ENCODE peak calls at places on chromosomes 7 and 10, in six cellular contexts. Z is activated B cell treated with CpG ODN at 0.5 μM for 24 hours, M is progenitor cell of endocrine pancreas, V is colonic mucosa, B is body of pancreas, X is OCI-LY7. C is an unnamed sample.

GRCh38 chr10:11140963-11141362 is 123.3 kb downstream of the CELF2 start:
- DNase-seq in Z (no peak), M (no peak), V (no peak), B (no peak), X (no peak), C (no peak)

GRCh38 chr10:11547111-11547625 is 64.3 kb downstream of the USP6NL start:
- DNase-seq in Z (no peak), M (no peak), V (no peak), B (no peak), X (no peak), C (no peak)

GRCh38 chr7:101995121-101995520 is 177.7 kb downstream of the CUX1 start:
- DNase-seq in Z (no peak), M (no peak), V (no peak), B (no peak), X (peak), C (no peak)

GRCh38 chr7:45874408-45875131 is 1.7 kb upstream of the CCDC201 start:
- DNase-seq in Z (no peak), M (no peak), V (no peak), B (no peak), X (no peak), C (no peak)

GRCh38 chr10:30346135-30346534 is 2.9 kb downstream of the MTPAP start:
- DNase-seq in Z (no peak), M (no peak), V (no peak), B (no peak), X (no peak), C (no peak)

GRCh38 chr10:99809931-99810615 is 27.6 kb downstream of the ABCC2 start:
- DNase-seq in Z (no peak), M (no peak), V (no peak), B (peak), X (no peak), C (no peak)

GRCh38 chr10:71241114-71241898 is 28.9 kb downstream of the UNC5B start:
- DNase-seq in Z (no peak), M (no peak), V (no peak), B (peak), X (no peak), C (no peak)

GRCh38 chr10:48608279-48608681 is 3.4 kb upstream of the ARHGAP22 start:
- DNase-seq in Z (no peak), M (peak), V (peak), B (peak), X (peak), C (peak)

GRCh38 chr10:7872041-7872442 is 53.7 kb downstream of the TAF3 start:
- DNase-seq in Z (no peak), M (no peak), V (no peak), B (no peak), X (peak), C (peak)

GRCh38 chr7:4525884-4526283 is 156.2 kb upstream of the FOXK1 start:
- DNase-seq in Z (no peak), M (no peak), V (no peak), B (no peak), X (no peak), C (no peak)

GRCh38 chr10:104906112-104906511 is 265.0 kb downstream of the SORCS3 start:
- DNase-seq in Z (no peak), M (no peak), V (no peak), B (no peak), X (no peak), C (no peak)

GRCh38 chr7:132228240-132228639 is 348.0 kb downstream of the PLXNA4 start:
- DNase-seq in Z (no peak), M (no peak), V (no peak), B (no peak), X (no peak), C (no peak)

GRCh38 chr7:25995216-25995615 is 156.8 kb upstream of the NFE2L3 start:
- DNase-seq in Z (no peak), M (no peak), V (no peak), B (peak), X (no peak), C (no peak)

GRCh38 chr10:14466256-14466655 is 135.5 kb upstream of the FRMD4A start:
- DNase-seq in Z (no peak), M (no peak), V (no peak), B (no peak), X (no peak), C (no peak)

GRCh38 chr7:1931248-1931950 is 261.3 kb downstream of the ELFN1 start:
- DNase-seq in Z (no peak), M (no peak), V (no peak), B (no peak), X (no peak), C (no peak)

GRCh38 chr10:3310016-3310415 is 137.4 kb upstream of the PITRM1 start:
- DNase-seq in Z (no peak), M (no peak), V (no peak), B (no peak), X (no peak), C (no peak)

GRCh38 chr7:80630611-80631010 is 7.8 kb upstream of the CD36 start:
- DNase-seq in Z (no peak), M (no peak), V (no peak), B (no peak), X (no peak), C (no peak)

DNA sequence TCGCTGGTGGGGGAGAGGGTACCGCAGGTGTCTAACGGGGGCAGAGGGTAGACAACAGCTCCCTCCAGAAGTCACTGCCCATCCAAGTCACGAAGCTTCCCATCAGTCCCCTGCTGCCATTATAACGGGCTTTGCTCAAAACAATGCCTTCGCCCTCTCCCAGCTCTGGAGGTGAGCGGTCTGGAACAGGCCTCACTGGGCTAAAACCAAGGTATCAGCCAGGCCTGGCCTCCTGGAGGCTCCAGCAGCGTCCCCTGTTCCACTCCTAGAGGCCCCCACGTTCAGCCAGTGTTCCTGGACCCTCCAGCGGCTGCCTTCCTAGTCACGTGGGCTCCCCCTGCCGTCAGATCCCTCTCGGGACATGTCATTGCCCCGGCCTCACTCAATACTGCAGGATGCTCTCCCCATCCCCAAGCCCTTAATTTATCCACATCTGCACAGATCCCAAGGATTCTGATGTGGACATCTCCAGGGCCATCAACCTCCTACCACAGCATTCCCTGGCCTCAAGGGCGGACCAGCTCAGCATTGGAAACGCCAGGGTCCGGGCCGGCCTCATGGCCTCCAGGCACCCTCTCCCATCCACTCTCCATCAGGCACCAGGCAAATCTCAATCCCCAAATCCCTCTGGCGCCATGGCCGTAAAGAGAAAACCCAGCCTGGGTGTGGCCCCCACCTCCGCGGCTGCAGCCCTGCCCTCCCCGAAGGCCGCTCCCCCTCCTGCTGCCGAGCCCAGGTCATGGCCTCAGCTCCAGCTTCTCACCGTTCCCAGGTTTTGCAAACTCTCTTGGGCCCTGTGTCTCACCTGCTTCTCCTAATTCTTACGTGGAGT is 104.1 kb upstream of the FAM20C start:
- DNase-seq in Z (no peak), M (no peak), V (no peak), B (no peak), X (no peak), C (no peak)
- TF ChIP-seq CTCF in Z (no peak), M (peak), V (no peak), B (no peak), X (peak), C (no peak)

GRCh38 chr7:158829021-158829341 is 328 bp downstream of the ESYT2 start:
- DNase-seq in Z (no peak), M (peak), V (peak), B (peak), X (peak), C (peak)
- TF ChIP-seq CTCF in Z (no peak), M (no peak), V (no peak), B (no peak), X (peak), C (no peak)

DNA sequence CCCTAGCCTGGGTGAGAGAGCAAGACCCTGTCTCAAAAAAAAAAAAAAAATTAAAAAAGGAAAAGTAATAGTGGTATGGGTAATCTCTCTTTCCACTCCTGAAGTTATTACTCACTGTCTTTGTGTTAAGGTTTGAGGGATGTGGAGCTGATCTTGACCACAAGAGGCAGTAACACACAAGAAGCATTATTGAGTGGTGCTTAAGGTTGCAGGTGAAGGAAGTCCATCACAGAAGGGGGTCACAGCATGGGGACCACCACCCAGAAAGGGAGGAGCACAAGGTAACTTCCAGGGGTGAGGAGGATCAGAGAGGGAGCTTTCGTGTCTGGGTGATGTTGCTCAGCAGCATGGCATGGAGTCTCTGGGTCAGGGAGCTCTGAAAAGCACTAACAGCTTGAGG is 100.2 kb upstream of the DNAJC1 start:
- DNase-seq in Z (no peak), M (no peak), V (no peak), B (no peak), X (peak), C (peak)
- TF ChIP-seq CTCF in Z (no peak), M (peak), V (no peak), B (peak), X (peak), C (no peak)

GRCh38 chr10:74151057-74151878 is at the start of gene ADK:
- DNase-seq in Z (peak), M (peak), V (peak), B (peak), X (peak), C (peak)
- TF ChIP-seq CTCF in Z (no peak), M (peak), V (no peak), B (peak), X (peak), C (peak)

DNA sequence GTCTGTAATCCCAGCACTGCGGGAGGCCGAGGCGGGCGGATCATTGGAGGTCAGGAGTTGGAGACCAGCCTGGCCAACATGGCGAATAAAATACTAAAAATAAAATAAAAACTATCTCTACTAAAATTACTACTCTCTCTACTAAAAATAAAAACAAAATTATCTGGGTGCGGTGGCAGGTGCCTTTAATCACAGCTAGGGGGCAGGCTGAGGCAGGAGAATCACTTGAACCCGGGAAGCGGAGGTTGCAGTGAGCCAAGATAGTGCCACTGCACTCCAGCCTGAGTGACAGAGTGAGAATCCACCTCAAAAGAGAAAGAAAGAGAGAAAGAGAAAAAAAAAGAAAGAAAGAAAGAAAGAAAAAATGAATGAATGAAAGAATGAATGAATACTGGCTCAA is 351.4 kb downstream of the ELMO1 start:
- DNase-seq in Z (no peak), M (no peak), V (no peak), B (no peak), X (no peak), C (no peak)
- TF ChIP-seq CTCF in Z (no peak), M (no peak), V (no peak), B (peak), X (peak), C (no peak)

GRCh38 chr10:113651898-113652297 is 11.9 kb downstream of the NRAP start:
- DNase-seq in Z (no peak), M (no peak), V (no peak), B (no peak), X (no peak), C (no peak)
- TF ChIP-seq CTCF in Z (no peak), M (no peak), V (no peak), B (no peak), X (no peak), C (no peak)

DNA sequence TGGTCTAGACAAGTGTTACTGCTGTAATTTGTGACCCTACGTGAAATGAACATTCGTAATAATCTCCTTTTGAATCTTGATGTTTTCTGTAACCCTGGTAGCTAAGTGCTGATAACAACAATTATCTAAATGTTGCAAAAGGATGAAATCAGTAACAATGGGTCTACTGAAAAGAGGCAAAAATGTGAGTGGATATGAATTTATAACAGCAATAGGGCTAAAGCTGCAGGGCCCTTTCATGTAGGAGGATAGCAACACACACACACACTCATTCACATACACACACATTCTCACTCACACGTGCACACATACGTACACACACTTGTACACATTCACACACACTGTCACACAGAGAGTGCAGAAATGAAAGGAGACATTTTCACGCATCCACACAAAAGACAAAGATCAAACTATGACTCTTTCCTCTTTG is 200.8 kb upstream of the NEBL start:
- DNase-seq in Z (no peak), M (no peak), V (no peak), B (no peak), X (no peak), C (no peak)
- TF ChIP-seq CTCF in Z (no peak), M (no peak), V (no peak), B (no peak), X (no peak), C (no peak)

GRCh38 chr10:15715619-15716227 is 4.0 kb downstream of the ITGA8 start:
- DNase-seq in Z (no peak), M (peak), V (no peak), B (no peak), X (no peak), C (no peak)
- TF ChIP-seq CTCF in Z (no peak), M (peak), V (peak), B (peak), X (peak), C (no peak)

GRCh38 chr10:1142596-1142995 is 86.4 kb downstream of the WDR37 start:
- DNase-seq in Z (no peak), M (no peak), V (peak), B (no peak), X (peak), C (no peak)
- TF ChIP-seq CTCF in Z (no peak), M (peak), V (no peak), B (peak), X (peak), C (no peak)

GRCh38 chr7:47474937-47475879 is 106.7 kb downstream of the TNS3 start:
- DNase-seq in Z (peak), M (peak), V (peak), B (peak), X (peak), C (peak)
- TF ChIP-seq CTCF in Z (no peak), M (no peak), V (no peak), B (peak), X (no peak), C (no peak)

C was measured in GM20000.